ENCODE peak calls at places on chromosomes 6 and 20, in five cellular contexts. I, C, E, V and S are unnamed samples.

GRCh38 chr6:11682525-11682924 is 96.1 kb downstream of the ADTRP start:
- DNase-seq in V (no peak), C (no peak), I (no peak), E (no peak), S (no peak)

GRCh38 chr20:37907677-37908397 is 4.9 kb downstream of the VSTM2L start:
- DNase-seq in V (no peak), C (no peak), E (no peak), I (no peak), S (peak)

GRCh38 chr20:33549229-33549628 is 59.3 kb downstream of the CBFA2T2 start:
- DNase-seq in V (no peak), E (no peak), I (no peak), C (no peak), S (no peak)

GRCh38 chr6:36118550-36119107 is 11.7 kb upstream of the MAPK13 start:
- DNase-seq in C (no peak), I (no peak), V (no peak), E (peak), S (no peak)

GRCh38 chr6:30683980-30684338 is 2.5 kb downstream of the PPP1R18 start:
- DNase-seq in C (no peak), V (no peak), E (no peak), I (no peak), S (no peak)

GRCh38 chr6:33739611-33740010 is 7.1 kb downstream of the IP6K3 start:
- DNase-seq in C (no peak), V (no peak), E (no peak), I (no peak), S (no peak)

GRCh38 chr6:116543149-116543548 is 2.3 kb downstream of the TRAPPC3L start:
- DNase-seq in C (no peak), V (no peak), E (no peak), I (no peak), S (no peak)

GRCh38 chr20:36585410-36586125 is 12.2 kb downstream of the TGIF2 start:
- DNase-seq in V (no peak), C (no peak), I (no peak), E (no peak), S (no peak)

GRCh38 chr20:58551631-58552030 is 36.4 kb upstream of the APCDD1L start:
- DNase-seq in I (no peak), C (no peak), V (no peak), E (no peak), S (no peak)